ENCODE peak calls at places on chromosomes 6 and 20, in seven cellular contexts. X is neural crest cell; F is CD8-positive, alpha-beta memory T cell; P is GM18507; D is GM19239; M is cardiac fibroblast; Q is NCI-H1417. H is an unnamed sample.

GRCh38 chr20:62376112-62377063 is 9.3 kb upstream of the LAMA5 start:
- DNase-seq in F (no peak), Q (no peak), D (no peak), M (peak; percentile 84), P (no peak), X (no peak), H (no peak)

GRCh38 chr6:148140772-148141557 is 201.7 kb upstream of the SASH1 start:
- DNase-seq in D (no peak), M (no peak), F (no peak), P (no peak), Q (no peak), X (no peak), H (no peak)

GRCh38 chr20:44026932-44027685 is 112.5 kb downstream of the TOX2 start:
- DNase-seq in X (no peak), Q (no peak), M (no peak), F (no peak), D (no peak), P (no peak), H (no peak)

GRCh38 chr20:50163570-50164317 is 10.2 kb upstream of the PEDS1 start:
- DNase-seq in M (peak; percentile 42), P (no peak), D (no peak), X (no peak), F (no peak), Q (no peak), H (no peak)

GRCh38 chr6:139161169-139161568 is 26.3 kb downstream of the HECA start:
- DNase-seq in M (no peak), F (peak; percentile 86), D (no peak), P (no peak), X (no peak), Q (peak; percentile 17), H (no peak)

GRCh38 chr20:2610941-2611720 is 41.3 kb upstream of the NOP56 start:
- DNase-seq in M (no peak), D (no peak), P (no peak), X (no peak), F (no peak), Q (peak; percentile 8), H (no peak)

GRCh38 chr6:24495516-24495847 is 713 bp downstream of the ALDH5A1 start:
- DNase-seq in F (peak; percentile 55), D (peak; percentile 65), Q (peak; percentile 46), X (peak; percentile 38), M (peak; percentile 55), P (peak; percentile 49), H (peak; percentile 78)

GRCh38 chr6:139695361-139695760 is 320.9 kb upstream of the CITED2 start:
- DNase-seq in P (no peak), F (no peak), D (no peak), M (no peak), Q (no peak), X (no peak), H (no peak)

GRCh38 chr20:58895099-58895795 is 42.7 kb downstream of the GNAS start:
- DNase-seq in M (no peak), P (no peak), F (no peak), X (no peak), Q (no peak), D (no peak), H (no peak)

GRCh38 chr6:128118401-128118800 is 217.5 kb upstream of the THEMIS start:
- DNase-seq in F (no peak), X (no peak), D (no peak), M (peak; percentile 40), Q (no peak), P (no peak), H (no peak)

GRCh38 chr6:137823826-137824501 is 43.1 kb upstream of the TNFAIP3 start:
- DNase-seq in P (no peak), M (peak; percentile 93), F (peak; percentile 96), X (peak; percentile 30), D (no peak), Q (no peak), H (no peak)

GRCh38 chr6:121516331-121516730 is 80.9 kb downstream of the GJA1 start:
- DNase-seq in M (no peak), X (no peak), P (no peak), Q (no peak), D (no peak), F (no peak), H (no peak)

GRCh38 chr20:41151134-41151869 is 14.0 kb downstream of the PLCG1 start:
- DNase-seq in F (no peak), D (no peak), X (no peak), M (no peak), Q (no peak), P (no peak), H (no peak)

GRCh38 chr6:44739163-44739562 is 351.7 kb downstream of the CDC5L start:
- DNase-seq in D (no peak), Q (no peak), X (no peak), M (peak; percentile 33), P (no peak), F (no peak), H (no peak)

GRCh38 chr6:26420607-26421235 is 18.6 kb downstream of the BTN3A1 start:
- DNase-seq in M (peak; percentile 46), D (no peak), X (peak; percentile 23), F (no peak), P (no peak), Q (no peak), H (peak; percentile 62)

GRCh38 chr6:106620931-106621672 is 8.2 kb downstream of the RTN4IP1 start:
- DNase-seq in Q (no peak), D (no peak), P (no peak), M (peak; percentile 20), X (no peak), F (no peak), H (no peak)

GRCh38 chr20:49766979-49767419 is 45.6 kb upstream of the SLC9A8 start:
- DNase-seq in Q (no peak), D (no peak), M (peak; percentile 41), X (no peak), F (no peak), P (no peak), H (no peak)

GRCh38 chr6:53956068-53956711 is 155.1 kb upstream of the MLIP start:
- DNase-seq in D (peak; percentile 14), Q (peak; percentile 78), X (peak; percentile 54), M (peak; percentile 70), F (no peak), P (peak; percentile 36), H (no peak)

GRCh38 chr20:34570859-34571306 is 12.4 kb downstream of the MAP1LC3A start:
- DNase-seq in M (peak; percentile 83), X (no peak), D (no peak), P (no peak), F (no peak), Q (no peak), H (no peak)